ENCODE peak calls at places on chromosomes 5 and 9, in eight cellular contexts. One of them, this sample, is unnamed.

GRCh38 chr9:79686381-79687130 is 114.8 kb downstream of the TLE4 start:
- DNase-seq in cardiac muscle cell: peak
- DNase-seq in cardiac fibroblast: peak
- DNase-seq in stomach: no peak
- DNase-seq in activated naive CD8-positive, alpha-beta T cell treated with anti-CD3 and anti-CD28 coated beads, Interleukin-2, amount 50 U/mL, for 24 hours: no peak
- DNase-seq in WTC11: no peak
- DNase-seq in posterior vena cava: no peak
- DNase-seq in heart left ventricle: no peak
- DNase-seq in this sample: no peak

GRCh38 chr5:147485046-147485445 is 24.8 kb downstream of the DPYSL3 start:
- DNase-seq in WTC11: no peak
- DNase-seq in stomach: no peak
- DNase-seq in heart left ventricle: no peak
- DNase-seq in cardiac fibroblast: peak
- DNase-seq in cardiac muscle cell: peak
- DNase-seq in posterior vena cava: no peak
- DNase-seq in activated naive CD8-positive, alpha-beta T cell treated with anti-CD3 and anti-CD28 coated beads, Interleukin-2, amount 50 U/mL, for 24 hours: no peak
- DNase-seq in this sample: no peak

GRCh38 chr9:120856700-120857099 is 14.0 kb upstream of the PSMD5 start:
- DNase-seq in posterior vena cava: no peak
- DNase-seq in cardiac fibroblast: no peak
- DNase-seq in stomach: peak
- DNase-seq in heart left ventricle: no peak
- DNase-seq in activated naive CD8-positive, alpha-beta T cell treated with anti-CD3 and anti-CD28 coated beads, Interleukin-2, amount 50 U/mL, for 24 hours: no peak
- DNase-seq in cardiac muscle cell: no peak
- DNase-seq in WTC11: no peak
- DNase-seq in this sample: no peak

GRCh38 chr5:41869150-41869738 is 981 bp downstream of the OXCT1 start:
- DNase-seq in WTC11: peak
- DNase-seq in heart left ventricle: peak
- DNase-seq in posterior vena cava: peak
- DNase-seq in cardiac muscle cell: peak
- DNase-seq in activated naive CD8-positive, alpha-beta T cell treated with anti-CD3 and anti-CD28 coated beads, Interleukin-2, amount 50 U/mL, for 24 hours: no peak
- DNase-seq in stomach: peak
- DNase-seq in cardiac fibroblast: peak
- DNase-seq in this sample: peak

GRCh38 chr9:73011346-73011745 is 58.5 kb upstream of the ALDH1A1 start:
- DNase-seq in stomach: no peak
- DNase-seq in activated naive CD8-positive, alpha-beta T cell treated with anti-CD3 and anti-CD28 coated beads, Interleukin-2, amount 50 U/mL, for 24 hours: no peak
- DNase-seq in posterior vena cava: no peak
- DNase-seq in cardiac fibroblast: peak
- DNase-seq in heart left ventricle: no peak
- DNase-seq in WTC11: no peak
- DNase-seq in cardiac muscle cell: peak
- DNase-seq in this sample: no peak

GRCh38 chr9:19768798-19769197 is 20.0 kb downstream of the SLC24A2 start:
- DNase-seq in posterior vena cava: no peak
- DNase-seq in activated naive CD8-positive, alpha-beta T cell treated with anti-CD3 and anti-CD28 coated beads, Interleukin-2, amount 50 U/mL, for 24 hours: no peak
- DNase-seq in cardiac muscle cell: no peak
- DNase-seq in cardiac fibroblast: no peak
- DNase-seq in WTC11: no peak
- DNase-seq in stomach: no peak
- DNase-seq in heart left ventricle: no peak
- DNase-seq in this sample: no peak

GRCh38 chr5:2904399-2904798 is 152.9 kb upstream of the IRX2 start:
- DNase-seq in posterior vena cava: peak
- DNase-seq in activated naive CD8-positive, alpha-beta T cell treated with anti-CD3 and anti-CD28 coated beads, Interleukin-2, amount 50 U/mL, for 24 hours: no peak
- DNase-seq in cardiac muscle cell: no peak
- DNase-seq in WTC11: peak
- DNase-seq in cardiac fibroblast: no peak
- DNase-seq in stomach: no peak
- DNase-seq in heart left ventricle: no peak
- DNase-seq in this sample: no peak

GRCh38 chr9:97440160-97440559 is 28.3 kb downstream of the TDRD7 start:
- DNase-seq in posterior vena cava: no peak
- DNase-seq in stomach: no peak
- DNase-seq in cardiac muscle cell: no peak
- DNase-seq in WTC11: no peak
- DNase-seq in activated naive CD8-positive, alpha-beta T cell treated with anti-CD3 and anti-CD28 coated beads, Interleukin-2, amount 50 U/mL, for 24 hours: no peak
- DNase-seq in cardiac fibroblast: no peak
- DNase-seq in heart left ventricle: no peak
- DNase-seq in this sample: peak

GRCh38 chr5:42590566-42590965 is 166.1 kb upstream of the CCDC152 start:
- DNase-seq in WTC11: no peak
- DNase-seq in activated naive CD8-positive, alpha-beta T cell treated with anti-CD3 and anti-CD28 coated beads, Interleukin-2, amount 50 U/mL, for 24 hours: no peak
- DNase-seq in cardiac muscle cell: no peak
- DNase-seq in cardiac fibroblast: no peak
- DNase-seq in heart left ventricle: no peak
- DNase-seq in stomach: no peak
- DNase-seq in posterior vena cava: no peak
- DNase-seq in this sample: no peak

GRCh38 chr5:13632676-13633075 is 311.8 kb downstream of the DNAH5 start:
- DNase-seq in posterior vena cava: no peak
- DNase-seq in cardiac fibroblast: no peak
- DNase-seq in cardiac muscle cell: no peak
- DNase-seq in stomach: no peak
- DNase-seq in WTC11: no peak
- DNase-seq in heart left ventricle: no peak
- DNase-seq in activated naive CD8-positive, alpha-beta T cell treated with anti-CD3 and anti-CD28 coated beads, Interleukin-2, amount 50 U/mL, for 24 hours: no peak
- DNase-seq in this sample: no peak

GRCh38 chr9:133591116-133591910 is 17.9 kb downstream of the FAM163B start:
- DNase-seq in WTC11: no peak
- DNase-seq in cardiac fibroblast: no peak
- DNase-seq in stomach: no peak
- DNase-seq in heart left ventricle: no peak
- DNase-seq in activated naive CD8-positive, alpha-beta T cell treated with anti-CD3 and anti-CD28 coated beads, Interleukin-2, amount 50 U/mL, for 24 hours: no peak
- DNase-seq in posterior vena cava: no peak
- DNase-seq in cardiac muscle cell: no peak
- DNase-seq in this sample: no peak

GRCh38 chr5:38830521-38831051 is 15.2 kb upstream of the OSMR start:
- DNase-seq in heart left ventricle: no peak
- DNase-seq in cardiac muscle cell: no peak
- DNase-seq in stomach: no peak
- DNase-seq in cardiac fibroblast: peak
- DNase-seq in WTC11: no peak
- DNase-seq in posterior vena cava: no peak
- DNase-seq in activated naive CD8-positive, alpha-beta T cell treated with anti-CD3 and anti-CD28 coated beads, Interleukin-2, amount 50 U/mL, for 24 hours: no peak
- DNase-seq in this sample: no peak

GRCh38 chr9:96436063-96436455 is 13.9 kb upstream of the HABP4 start:
- DNase-seq in cardiac muscle cell: no peak
- DNase-seq in stomach: no peak
- DNase-seq in heart left ventricle: no peak
- DNase-seq in WTC11: no peak
- DNase-seq in activated naive CD8-positive, alpha-beta T cell treated with anti-CD3 and anti-CD28 coated beads, Interleukin-2, amount 50 U/mL, for 24 hours: no peak
- DNase-seq in cardiac fibroblast: no peak
- DNase-seq in posterior vena cava: no peak
- DNase-seq in this sample: no peak

GRCh38 chr9:20646656-20647055 is 24.4 kb upstream of the MLLT3 start:
- DNase-seq in WTC11: no peak
- DNase-seq in cardiac muscle cell: no peak
- DNase-seq in heart left ventricle: peak
- DNase-seq in stomach: no peak
- DNase-seq in activated naive CD8-positive, alpha-beta T cell treated with anti-CD3 and anti-CD28 coated beads, Interleukin-2, amount 50 U/mL, for 24 hours: no peak
- DNase-seq in posterior vena cava: no peak
- DNase-seq in cardiac fibroblast: no peak
- DNase-seq in this sample: no peak

GRCh38 chr9:73183917-73184861 is 32.5 kb downstream of the ANXA1 start:
- DNase-seq in posterior vena cava: no peak
- DNase-seq in WTC11: no peak
- DNase-seq in heart left ventricle: no peak
- DNase-seq in cardiac muscle cell: peak
- DNase-seq in activated naive CD8-positive, alpha-beta T cell treated with anti-CD3 and anti-CD28 coated beads, Interleukin-2, amount 50 U/mL, for 24 hours: no peak
- DNase-seq in stomach: no peak
- DNase-seq in cardiac fibroblast: peak
- DNase-seq in this sample: no peak